ENCODE peak calls at places on chromosome 22, in eight cellular contexts. I is nucleus accumbens; G is ELF-1; W is effector memory CD4-positive, alpha-beta T cell; Q is HS-27A; Z is DMS 273 treated with DMSO at 0.1 percent for 48 hours; M is MM.1S; P is stimulated activated CD4-positive, alpha-beta T cell treated with anti-CD3 and anti-CD28 coated beads, Interleukin-12 subunit alpha, Interleukin-12 subunit beta, amount 100 ng/mL, for 4 hours. D is an unnamed sample.

GRCh38 chr22:19710020-19710768 is 4.1 kb upstream of the SEPTIN5 start:
- DNase-seq in I (no peak), M (no peak), G (peak; percentile 1), Q (no peak), Z (no peak), W (no peak), P (no peak), D (no peak)

GRCh38 chr22:30743257-30744020 is 48.8 kb downstream of the OSBP2 start:
- DNase-seq in M (no peak), P (no peak), W (no peak), Z (no peak), Q (no peak), G (no peak), I (no peak), D (no peak)

GRCh38 chr22:27405672-27406388 is 395.7 kb downstream of the MN1 start:
- DNase-seq in Z (no peak), M (peak; percentile 11), Q (no peak), P (peak; percentile 11), W (no peak), G (peak; percentile 86), I (peak; percentile 11), D (peak; percentile 41)

GRCh38 chr22:17167486-17167885 is 8.4 kb upstream of the HDHD5 start:
- DNase-seq in W (no peak), Q (no peak), P (no peak), Z (no peak), M (no peak), G (no peak), I (peak; percentile 10), D (no peak)

GRCh38 chr22:47307326-47307725 is 544.9 kb downstream of the TBC1D22A start:
- DNase-seq in P (no peak), G (no peak), Q (no peak), I (no peak), W (no peak), Z (no peak), M (no peak), D (peak; percentile 38)

GRCh38 chr22:22516992-22517391 is 3.1 kb downstream of the ZNF280A start:
- DNase-seq in P (no peak), I (no peak), W (no peak), G (no peak), Q (no peak), M (no peak), Z (no peak), D (no peak)

GRCh38 chr22:41996826-41997225 is 1.8 kb upstream of the WBP2NL start:
- DNase-seq in I (no peak), P (no peak), Z (no peak), M (no peak), G (no peak), Q (no peak), W (no peak), D (no peak)

GRCh38 chr22:44211946-44212930 is 31.5 kb downstream of the PARVG start:
- DNase-seq in W (no peak), M (no peak), Z (peak; percentile 35), G (no peak), Q (no peak), P (no peak), I (no peak), D (no peak)

GRCh38 chr22:49632199-49633009 is 195.3 kb downstream of the BRD1 start:
- DNase-seq in P (no peak), Z (no peak), W (no peak), G (peak; percentile 90), I (peak; percentile 47), Q (no peak), M (no peak), D (peak; percentile 6)

GRCh38 chr22:48045369-48045768 is 1282.9 kb downstream of the TBC1D22A start:
- DNase-seq in M (peak; percentile 95), Z (no peak), Q (no peak), I (no peak), G (no peak), W (no peak), P (no peak), D (no peak)

GRCh38 chr22:19036523-19037273 is 85.5 kb downstream of the DGCR2 start:
- DNase-seq in I (no peak), G (no peak), W (no peak), Z (no peak), P (no peak), M (no peak), Q (no peak), D (peak; percentile 8)

GRCh38 chr22:39718921-39719320 is 148.4 kb downstream of the CACNA1I start:
- DNase-seq in M (no peak), I (no peak), Q (no peak), G (no peak), W (no peak), Z (no peak), P (no peak), D (no peak)

GRCh38 chr22:48889887-48890692 is 937.6 kb downstream of the BRD1 start:
- DNase-seq in P (no peak), M (no peak), I (no peak), Q (no peak), Z (no peak), G (no peak), W (no peak), D (no peak)

GRCh38 chr22:39343259-39344045 is 6.3 kb upstream of the SYNGR1 start:
- DNase-seq in M (peak; percentile 76), I (peak; percentile 27), W (peak; percentile 5), Q (no peak), P (peak; percentile 46), Z (no peak), G (peak; percentile 82), D (peak; percentile 65)

GRCh38 chr22:35637254-35637653 is 11.0 kb upstream of the APOL6 start:
- DNase-seq in P (no peak), W (no peak), I (no peak), Q (no peak), M (no peak), Z (no peak), G (no peak), D (no peak)

GRCh38 chr22:22157500-22157822 is 87.1 kb upstream of the VPREB1 start:
- DNase-seq in G (no peak), Q (no peak), I (no peak), Z (no peak), P (no peak), M (no peak), W (no peak), D (no peak)

GRCh38 chr22:44247346-44247745 is 65.4 kb downstream of the SHISAL1 start:
- DNase-seq in M (no peak), P (no peak), G (no peak), I (no peak), W (no peak), Z (no peak), Q (no peak), D (no peak)

GRCh38 chr22:46060292-46061123 is 83.5 kb upstream of the WNT7B start:
- DNase-seq in Q (peak; percentile 40), W (no peak), Z (no peak), P (no peak), M (no peak), I (no peak), G (no peak), D (no peak)

GRCh38 chr22:50169774-50170341 is 673 bp upstream of the PANX2 start:
- DNase-seq in Z (no peak), I (no peak), Q (no peak), G (no peak), W (no peak), M (peak; percentile 44), P (peak; percentile 63), D (peak; percentile 28)

GRCh38 chr22:27032121-27032761 is 374.9 kb downstream of the MIAT start:
- DNase-seq in I (peak; percentile 49), P (no peak), W (no peak), Z (peak; percentile 86), Q (no peak), M (no peak), G (peak; percentile 41), D (no peak)

GRCh38 chr22:50656122-50657070 is 16.2 kb upstream of the SHANK3 start:
- DNase-seq in P (no peak), M (no peak), Z (no peak), W (no peak), I (no peak), G (peak; percentile 34), Q (peak; percentile 19), D (peak; percentile 52)

GRCh38 chr22:43090130-43090789 is 1.1 kb upstream of the TTLL1 start:
- DNase-seq in M (peak; percentile 67), Q (peak; percentile 51), I (peak; percentile 10), W (no peak), G (peak; percentile 56), P (peak; percentile 20), Z (peak; percentile 71), D (peak; percentile 90)

GRCh38 chr22:39348909-39349505 is 784 bp upstream of the SYNGR1 start:
- DNase-seq in G (no peak), P (no peak), Q (no peak), Z (no peak), W (no peak), I (peak; percentile 42), M (no peak), D (no peak)

GRCh38 chr22:39617342-39617741 is 46.8 kb downstream of the CACNA1I start:
- DNase-seq in I (no peak), G (no peak), Q (no peak), W (no peak), Z (no peak), M (no peak), P (peak; percentile 16), D (no peak)

GRCh38 chr22:37892566-37893338 is 13.3 kb upstream of the MICALL1 start:
- DNase-seq in W (no peak), M (no peak), P (no peak), G (no peak), Q (no peak), I (peak; percentile 87), Z (peak; percentile 30), D (no peak)

GRCh38 chr22:46012182-46012880 is 35.4 kb upstream of the WNT7B start:
- DNase-seq in I (no peak), P (no peak), G (no peak), M (no peak), W (no peak), Q (no peak), Z (no peak), D (no peak)

GRCh38 chr22:38718414-38718813 is 12.7 kb downstream of the GTPBP1 start:
- DNase-seq in W (no peak), Q (peak; percentile 60), I (no peak), P (no peak), M (no peak), Z (peak; percentile 18), G (peak; percentile 64), D (peak; percentile 83)

GRCh38 chr22:37377927-37378326 is 49.4 kb downstream of the ELFN2 start:
- DNase-seq in W (no peak), Z (no peak), I (no peak), M (peak; percentile 83), G (no peak), Q (no peak), P (no peak), D (no peak)

GRCh38 chr22:38866024-38866398 is 6.0 kb downstream of the CBX6 start:
- DNase-seq in M (no peak), P (no peak), Q (no peak), G (no peak), Z (no peak), W (no peak), I (no peak), D (no peak)